ENCODE peak calls at places on chromosomes 13 and 19, in four cellular contexts. One of them, this sample, is unnamed. For H3K4me1, the result is how much of the 10 kb centered on the place peaks cover.

GRCh38 chr13:29849071-29849541 is 1.3 kb downstream of the UBL3 start:
- DNase-seq in heart left ventricle: peak
- DNase-seq in effector memory CD4-positive, alpha-beta T cell: peak
- DNase-seq in aorta: no peak
- DNase-seq in this sample: no peak

GRCh38 chr13:33176526-33176925 is 109.0 kb downstream of the STARD13 start:
- DNase-seq in heart left ventricle: no peak
- DNase-seq in effector memory CD4-positive, alpha-beta T cell: no peak
- DNase-seq in aorta: no peak
- DNase-seq in this sample: no peak

GRCh38 chr19:1068111-1069001 is 1.4 kb downstream of the ARHGAP45 start:
- DNase-seq in heart left ventricle: peak
- DNase-seq in effector memory CD4-positive, alpha-beta T cell: peak
- DNase-seq in aorta: peak
- DNase-seq in this sample: peak

GRCh38 chr13:71477735-71478134 is 389.3 kb downstream of the DACH1 start:
- DNase-seq in heart left ventricle: no peak
- DNase-seq in effector memory CD4-positive, alpha-beta T cell: no peak
- DNase-seq in aorta: no peak
- DNase-seq in this sample: no peak

GRCh38 chr13:74683411-74683810 is 549.2 kb upstream of the KLF12 start:
- DNase-seq in heart left ventricle: no peak
- DNase-seq in effector memory CD4-positive, alpha-beta T cell: no peak
- DNase-seq in aorta: no peak
- DNase-seq in this sample: no peak

GRCh38 chr13:88908896-88909535 is 1237.8 kb downstream of the SLITRK5 start:
- DNase-seq in heart left ventricle: peak
- DNase-seq in effector memory CD4-positive, alpha-beta T cell: no peak
- DNase-seq in aorta: no peak
- DNase-seq in this sample: no peak

GRCh38 chr19:33796164-33797100 is at the start of gene KCTD15:
- DNase-seq in heart left ventricle: peak
- DNase-seq in effector memory CD4-positive, alpha-beta T cell: no peak
- DNase-seq in aorta: peak
- DNase-seq in this sample: peak

GRCh38 chr13:23856008-23856750 is 33.0 kb downstream of the MIPEP start:
- DNase-seq in heart left ventricle: no peak
- DNase-seq in effector memory CD4-positive, alpha-beta T cell: no peak
- DNase-seq in aorta: no peak
- DNase-seq in this sample: no peak

GRCh38 chr19:12703056-12703455 is 6.6 kb upstream of the FBXW9 start:
- DNase-seq in heart left ventricle: no peak
- DNase-seq in effector memory CD4-positive, alpha-beta T cell: no peak
- DNase-seq in aorta: no peak
- DNase-seq in this sample: no peak

GRCh38 chr13:114025432-114026127 is 51.7 kb upstream of the C13orf46 start:
- DNase-seq in heart left ventricle: peak
- DNase-seq in effector memory CD4-positive, alpha-beta T cell: no peak
- DNase-seq in aorta: peak
- DNase-seq in this sample: no peak

GRCh38 chr13:30738946-30739528 is 3.7 kb downstream of the ALOX5AP start:
- DNase-seq in heart left ventricle: no peak
- DNase-seq in effector memory CD4-positive, alpha-beta T cell: no peak
- DNase-seq in aorta: no peak
- DNase-seq in this sample: no peak

GRCh38 chr13:88979465-88980180 is 1308.5 kb downstream of the SLITRK5 start:
- DNase-seq in heart left ventricle: peak
- DNase-seq in effector memory CD4-positive, alpha-beta T cell: no peak
- DNase-seq in aorta: no peak
- DNase-seq in this sample: no peak

DNA sequence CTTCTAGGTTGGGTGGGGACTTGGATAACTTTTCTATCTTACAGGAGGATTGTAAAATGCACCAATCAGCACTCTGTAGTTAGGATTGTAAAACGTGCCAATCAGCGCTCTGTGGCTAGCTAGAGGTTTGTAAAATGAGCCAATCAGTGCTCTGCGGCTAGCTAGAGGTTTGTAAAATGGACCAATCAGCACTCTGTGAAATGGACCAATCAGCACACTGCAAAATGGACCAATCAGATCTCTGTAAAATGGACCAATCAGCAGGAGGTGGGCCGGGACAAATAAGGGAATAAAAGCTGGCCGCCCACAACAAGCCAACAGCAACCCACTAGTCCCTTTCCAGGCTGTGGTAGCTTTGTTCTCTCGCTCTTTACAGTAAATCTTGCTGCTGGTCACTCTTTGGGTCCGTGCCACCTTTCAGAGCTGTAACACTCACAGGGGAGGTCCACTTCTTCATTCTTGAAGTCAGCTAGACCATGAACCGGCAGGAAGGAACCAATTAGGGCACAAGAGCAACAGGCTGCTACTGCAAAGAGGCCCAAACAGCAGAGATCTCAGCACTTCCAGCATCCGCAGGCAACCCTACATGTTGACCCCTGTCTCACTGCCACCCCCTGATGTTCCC is 156.8 kb downstream of the DNAJC15 start:
- DNase-seq in heart left ventricle: no peak
- DNase-seq in effector memory CD4-positive, alpha-beta T cell: no peak
- DNase-seq in aorta: no peak
- DNase-seq in this sample: no peak
- H3K4me1 ChIP-seq in heart left ventricle: under half
- H3K4me1 ChIP-seq in effector memory CD4-positive, alpha-beta T cell: under half
- H3K4me1 ChIP-seq in aorta: under half
- H3K4me1 ChIP-seq in this sample: under half

DNA sequence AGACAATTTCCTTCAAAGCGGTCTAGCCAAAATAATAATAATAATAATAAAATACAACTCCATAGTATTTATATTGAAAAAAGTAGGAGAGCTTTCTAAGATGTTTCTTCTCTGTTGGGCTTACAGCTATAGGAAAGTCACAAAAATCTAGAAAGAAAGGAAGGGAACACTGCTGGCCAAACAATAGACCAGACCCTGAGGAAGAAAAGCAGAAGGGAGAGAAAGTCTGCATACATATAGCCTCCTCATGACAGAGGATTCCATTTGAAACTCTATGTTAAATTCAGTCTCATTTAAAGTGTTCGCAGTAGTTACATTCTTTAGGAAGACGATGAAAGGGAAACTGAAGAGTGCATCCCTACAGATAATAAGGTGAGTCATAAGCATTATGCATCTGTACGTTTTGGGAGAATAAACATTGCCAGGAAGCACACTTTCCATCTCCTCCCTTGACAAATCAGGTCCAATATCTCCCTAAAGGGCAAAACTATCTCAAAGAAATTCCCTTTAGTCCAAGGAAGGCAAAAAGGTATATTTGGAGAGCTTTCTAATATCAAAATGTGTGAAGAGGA is 86.5 kb downstream of the PCDH9 start:
- DNase-seq in heart left ventricle: no peak
- DNase-seq in effector memory CD4-positive, alpha-beta T cell: no peak
- DNase-seq in aorta: no peak
- DNase-seq in this sample: no peak
- H3K4me1 ChIP-seq in heart left ventricle: under half
- H3K4me1 ChIP-seq in effector memory CD4-positive, alpha-beta T cell: under half
- H3K4me1 ChIP-seq in aorta: under half
- H3K4me1 ChIP-seq in this sample: under half

GRCh38 chr19:17749912-17750317 is 1.4 kb upstream of the FCHO1 start:
- DNase-seq in heart left ventricle: no peak
- DNase-seq in effector memory CD4-positive, alpha-beta T cell: no peak
- DNase-seq in aorta: no peak
- DNase-seq in this sample: no peak
- H3K4me1 ChIP-seq in heart left ventricle: under half
- H3K4me1 ChIP-seq in effector memory CD4-positive, alpha-beta T cell: under half
- H3K4me1 ChIP-seq in aorta: under half
- H3K4me1 ChIP-seq in this sample: under half

DNA sequence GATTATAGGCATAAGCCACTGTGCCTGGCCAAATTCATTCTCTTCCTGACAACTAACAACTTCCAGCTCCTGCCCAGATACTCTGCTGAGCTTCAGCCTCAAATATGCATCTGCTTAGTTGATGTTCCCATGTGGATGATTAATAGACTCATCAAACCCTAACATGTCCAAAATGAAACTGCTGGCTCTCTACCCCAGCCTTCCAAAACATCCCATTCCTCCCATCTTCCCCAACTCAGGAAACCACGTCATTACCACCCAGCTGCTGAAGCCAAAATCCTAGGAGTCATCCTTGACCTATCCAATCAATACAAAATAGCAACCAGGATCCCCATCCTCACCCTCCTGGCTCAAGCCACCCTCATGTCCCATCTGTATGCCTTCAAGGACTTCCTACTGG is 20.9 kb downstream of the POU2F2 start:
- DNase-seq in heart left ventricle: no peak
- DNase-seq in effector memory CD4-positive, alpha-beta T cell: no peak
- DNase-seq in aorta: no peak
- DNase-seq in this sample: no peak
- H3K4me1 ChIP-seq in heart left ventricle: under half
- H3K4me1 ChIP-seq in effector memory CD4-positive, alpha-beta T cell: under half
- H3K4me1 ChIP-seq in aorta: under half
- H3K4me1 ChIP-seq in this sample: under half

DNA sequence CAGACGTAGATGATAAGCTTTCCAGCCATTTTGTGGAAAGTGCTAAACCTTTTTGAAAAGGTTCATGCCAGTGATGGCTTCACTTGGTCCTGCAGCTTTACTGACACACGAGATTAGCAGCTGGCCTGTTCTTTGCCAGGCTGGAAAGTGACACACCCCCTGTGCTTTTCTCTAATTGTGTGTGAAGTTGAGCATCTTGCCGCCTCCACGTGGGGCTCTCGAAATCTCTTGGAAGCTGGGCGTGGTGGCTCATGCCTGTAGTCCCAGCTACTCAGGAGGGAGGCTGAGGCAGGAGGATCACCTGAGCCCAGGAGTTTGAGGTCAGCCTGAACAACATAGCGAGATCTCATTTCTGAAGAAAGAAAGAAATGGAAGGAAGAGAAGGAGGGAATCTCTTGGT is 25.3 kb upstream of the EHD2 start:
- DNase-seq in heart left ventricle: no peak
- DNase-seq in effector memory CD4-positive, alpha-beta T cell: no peak
- DNase-seq in aorta: no peak
- DNase-seq in this sample: no peak
- H3K4me1 ChIP-seq in heart left ventricle: under half
- H3K4me1 ChIP-seq in effector memory CD4-positive, alpha-beta T cell: under half
- H3K4me1 ChIP-seq in aorta: under half
- H3K4me1 ChIP-seq in this sample: under half

GRCh38 chr19:5967994-5968430 is 9.9 kb downstream of the RANBP3 start:
- DNase-seq in heart left ventricle: no peak
- DNase-seq in effector memory CD4-positive, alpha-beta T cell: peak
- DNase-seq in aorta: no peak
- DNase-seq in this sample: no peak
- H3K4me1 ChIP-seq in heart left ventricle: under half
- H3K4me1 ChIP-seq in effector memory CD4-positive, alpha-beta T cell: under half
- H3K4me1 ChIP-seq in aorta: under half
- H3K4me1 ChIP-seq in this sample: half or more

This sample was measured in psoas muscle.